ENCODE peak calls at places on chromosomes 5 and 9, in six cellular contexts. S is GM12878, R is HepG2, W is HCT116, L is upper lobe of left lung, T is K562. P is an unnamed sample.

GRCh38 chr5:158856295-158856694 is 243.4 kb downstream of the EBF1 start:
- ATAC-seq in S (no peak), R (no peak), W (no peak), L (no peak), T (no peak), P (no peak)

GRCh38 chr5:11007251-11007650 is 246.2 kb upstream of the DAP start:
- ATAC-seq in S (no peak), R (no peak), W (no peak), L (no peak), T (no peak), P (no peak)

GRCh38 chr9:107954303-107954702 is 464.7 kb upstream of the KLF4 start:
- ATAC-seq in S (no peak), R (no peak), W (no peak), L (peak), T (no peak), P (peak)

GRCh38 chr5:171562822-171563221 is 143.4 kb downstream of the FGF18 start:
- ATAC-seq in S (no peak), R (no peak), W (no peak), L (no peak), T (no peak), P (no peak)

GRCh38 chr9:127241354-127241753 is 23.2 kb upstream of the GARNL3 start:
- ATAC-seq in S (no peak), R (no peak), W (no peak), L (no peak), T (no peak), P (no peak)

GRCh38 chr5:32323741-32324140 is 11.0 kb upstream of the MTMR12 start:
- ATAC-seq in S (no peak), R (peak), W (no peak), L (no peak), T (no peak), P (no peak)

GRCh38 chr5:55613112-55613868 is 78.5 kb upstream of the PLPP1 start:
- ATAC-seq in S (no peak), R (no peak), W (no peak), L (no peak), T (no peak), P (no peak)

GRCh38 chr5:53779541-53779981 is 219.1 kb downstream of the NDUFS4 start:
- ATAC-seq in S (peak), R (no peak), W (no peak), L (no peak), T (no peak), P (no peak)

GRCh38 chr5:40276426-40277102 is 403.2 kb upstream of the PTGER4 start:
- ATAC-seq in S (peak), R (no peak), W (no peak), L (no peak), T (no peak), P (no peak)

GRCh38 chr5:40235471-40235870 is 444.2 kb upstream of the PTGER4 start:
- ATAC-seq in S (no peak), R (no peak), W (no peak), L (no peak), T (no peak), P (no peak)

GRCh38 chr9:21334603-21334968 is 618 bp downstream of the KLHL9 start:
- ATAC-seq in S (peak), R (peak), W (no peak), L (peak), T (no peak), P (no peak)

GRCh38 chr5:14830210-14831005 is 41.2 kb downstream of the ANKH start:
- ATAC-seq in S (no peak), R (no peak), W (no peak), L (no peak), T (no peak), P (no peak)

GRCh38 chr9:92966518-92966800 is 19.1 kb downstream of the FGD3 start:
- ATAC-seq in S (no peak), R (no peak), W (no peak), L (no peak), T (no peak), P (no peak)

GRCh38 chr5:137221914-137222313 is 277.2 kb downstream of the SPOCK1 start:
- ATAC-seq in S (no peak), R (no peak), W (no peak), L (no peak), T (no peak), P (no peak)

GRCh38 chr5:174328626-174329299 is 283.3 kb downstream of the NSG2 start:
- ATAC-seq in S (no peak), R (no peak), W (no peak), L (no peak), T (no peak), P (no peak)

GRCh38 chr5:174326372-174326771 is 280.9 kb downstream of the NSG2 start:
- ATAC-seq in S (no peak), R (no peak), W (no peak), L (no peak), T (no peak), P (no peak)

GRCh38 chr5:174327317-174327864 is 281.9 kb downstream of the NSG2 start:
- ATAC-seq in S (peak), R (peak), W (peak), L (peak), T (peak), P (no peak)

GRCh38 chr5:174327896-174328295 is 282.4 kb downstream of the NSG2 start:
- ATAC-seq in S (no peak), R (no peak), W (no peak), L (no peak), T (no peak), P (no peak)

DNA sequence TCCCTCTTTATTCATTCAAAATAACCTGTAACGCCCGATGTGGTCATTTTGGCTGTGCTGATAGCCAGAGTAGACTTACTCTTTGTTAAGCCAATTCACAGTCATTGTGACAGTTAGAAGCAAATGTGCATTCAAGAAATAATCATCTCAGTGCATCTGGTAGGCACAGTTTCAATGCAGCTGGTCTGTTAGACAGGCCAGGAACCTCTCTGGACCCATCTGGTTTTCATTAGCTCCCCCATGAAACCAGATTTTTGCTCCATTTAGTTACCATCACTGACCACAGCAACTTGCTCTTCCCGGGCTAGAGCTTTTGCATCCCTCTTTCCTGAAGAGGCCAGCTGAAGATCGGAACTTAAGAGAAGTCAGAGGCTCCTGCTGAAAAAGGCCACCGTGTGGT is 284.2 kb downstream of the NSG2 start:
- ATAC-seq in S (no peak), R (no peak), W (no peak), L (peak), T (no peak), P (no peak)
- TF ChIP-seq POLR2AphosphoS5 in S (no peak), R (no peak), W (no peak), L (no peak), T (no peak), P (no peak)

DNA sequence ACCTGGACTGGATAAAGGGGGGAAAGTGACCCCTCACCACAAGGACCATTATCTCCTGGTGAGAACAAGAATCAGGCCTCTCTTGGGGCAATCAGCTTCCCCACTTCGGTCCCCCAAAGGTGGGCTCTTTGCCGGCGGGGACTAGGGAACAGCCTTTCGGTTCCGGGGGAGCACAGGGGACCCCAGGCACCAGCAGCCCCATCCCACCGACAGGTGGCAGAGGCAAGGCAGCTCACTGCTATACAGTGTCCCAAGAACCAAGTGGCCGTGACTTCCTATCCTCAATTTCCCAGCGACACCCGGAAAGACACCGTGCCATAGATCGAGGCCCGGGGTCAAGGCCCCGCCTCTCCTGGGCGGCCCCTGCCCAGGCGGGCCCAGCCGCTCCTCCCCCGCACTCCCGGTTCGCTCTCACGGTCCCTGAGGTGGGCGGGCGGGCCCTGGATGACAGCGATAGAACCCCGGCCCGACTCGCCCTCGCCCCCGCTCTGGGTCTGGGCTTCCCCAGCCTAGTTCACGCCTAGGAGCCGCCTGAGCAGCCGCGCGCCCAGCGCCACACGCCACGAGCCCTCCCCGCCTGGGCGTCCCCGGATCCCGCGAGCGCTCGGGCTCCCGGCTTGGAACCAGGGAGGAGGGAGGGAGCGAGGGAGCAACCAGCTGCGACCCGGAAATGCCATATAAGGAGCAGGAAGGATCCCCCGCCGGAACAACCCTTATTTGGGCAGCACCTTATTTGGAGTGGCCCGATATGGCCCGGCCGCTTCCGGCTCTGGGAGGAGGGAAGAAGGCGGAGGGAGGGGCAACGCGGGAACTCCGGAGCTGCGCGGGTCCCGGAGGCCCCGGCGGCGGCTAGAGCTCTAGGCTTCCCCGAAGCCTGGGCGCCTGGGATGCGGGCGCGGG is 641 bp upstream of the EGR1 start:
- ATAC-seq in S (peak), R (peak), W (peak), L (peak), T (peak), P (peak)
- TF ChIP-seq POLR2A in S (peak), R (peak), W (peak), L (peak), T (peak), P (peak)

DNA sequence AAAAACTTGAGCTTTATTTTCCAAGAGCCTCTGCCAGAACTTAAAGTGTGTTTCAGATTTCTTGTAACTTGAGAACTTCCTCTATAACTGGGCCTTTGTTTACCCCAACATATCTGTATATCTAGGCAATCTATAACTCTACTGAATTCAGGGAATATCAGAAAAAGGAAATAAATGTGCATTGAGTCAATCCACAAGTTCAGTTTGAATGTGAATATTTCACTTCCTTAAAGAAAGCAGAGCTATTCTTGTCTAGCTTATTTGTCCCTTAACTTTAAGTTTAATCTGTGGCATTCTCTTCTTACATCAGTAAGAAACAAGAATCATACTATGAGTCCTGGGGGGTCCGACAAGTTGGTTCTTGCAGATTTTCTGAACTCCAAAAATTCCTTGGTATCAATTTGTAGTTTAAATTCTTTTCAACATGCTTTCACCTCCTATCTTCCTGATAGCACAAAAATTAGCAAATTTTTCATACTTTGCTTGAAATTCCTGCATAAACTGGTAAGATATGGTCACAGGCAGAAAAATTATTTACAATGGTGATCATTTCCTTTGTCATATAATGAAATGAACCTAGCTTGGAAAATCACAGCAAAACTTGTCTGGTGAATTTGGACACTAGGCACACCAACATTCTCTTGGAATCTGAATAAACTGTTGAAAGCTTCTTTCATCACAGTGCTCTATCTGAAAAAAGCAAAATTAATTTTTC is 19.8 kb upstream of the ITGA1 start:
- ATAC-seq in S (peak), R (no peak), W (no peak), L (no peak), T (no peak), P (no peak)
- TF ChIP-seq POLR2AphosphoS5 in S (no peak), R (no peak), W (no peak), L (no peak), T (no peak), P (no peak)

GRCh38 chr5:138463335-138464017 is 1.8 kb upstream of the EGR1 start:
- ATAC-seq in S (no peak), R (peak), W (no peak), L (no peak), T (no peak), P (peak)

GRCh38 chr5:138466058-138466899 is 1.0 kb downstream of the EGR1 start:
- ATAC-seq in S (no peak), R (peak), W (no peak), L (no peak), T (no peak), P (no peak)

GRCh38 chr5:138466900-138467710 is 1.8 kb downstream of the EGR1 start:
- ATAC-seq in S (no peak), R (no peak), W (no peak), L (no peak), T (no peak), P (no peak)

GRCh38 chr5:138464018-138464387 is 1.3 kb upstream of the EGR1 start:
- ATAC-seq in S (peak), R (peak), W (peak), L (peak), T (peak), P (peak)

GRCh38 chr5:138465288-138466057 is at the start of gene EGR1:
- ATAC-seq in S (peak), R (peak), W (peak), L (peak), T (peak), P (peak)
- TF ChIP-seq POLR2A in S (peak), R (peak), W (peak), L (peak), T (peak), P (peak)

DNA sequence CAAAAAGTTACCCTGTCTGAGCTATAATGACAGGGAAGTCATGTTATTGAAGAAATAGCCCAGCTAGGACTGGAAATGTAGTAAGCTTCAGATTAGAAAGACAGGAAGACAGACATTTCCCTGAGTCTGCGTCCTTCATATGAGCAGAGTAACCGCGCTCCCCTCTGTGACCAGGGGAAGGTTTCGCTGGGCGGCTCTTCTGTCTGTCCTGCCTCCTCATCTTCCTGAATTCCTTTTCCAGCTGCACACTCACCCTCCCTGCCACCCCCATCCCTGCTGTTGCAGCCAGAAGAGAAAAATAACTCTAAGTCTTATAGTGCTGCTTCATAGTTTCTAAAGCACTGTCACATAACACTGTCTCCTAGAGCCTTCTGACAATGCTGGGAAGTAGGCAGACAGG is 8.6 kb downstream of the SPARC start:
- ATAC-seq in S (peak), R (no peak), W (no peak), L (peak), T (no peak), P (no peak)
- TF ChIP-seq POLR2AphosphoS5 in S (no peak), R (no peak), W (no peak), L (no peak), T (no peak), P (no peak)